ENCODE peak calls at places on chromosomes 13 and 19, in nine cellular contexts. J is psoas muscle; S is Peyer's patch; R is transverse colon; U is CD8-positive, alpha-beta memory T cell; C is cardiac muscle cell; P is HepG2; M is aorta; W is heart right ventricle. B is an unnamed sample.

GRCh38 chr19:4198467-4199126 is 16.1 kb downstream of the ANKRD24 start:
- DNase-seq in C (no peak), W (no peak), S (no peak), P (no peak), J (no peak), U (no peak), M (no peak), R (no peak), B (no peak)

GRCh38 chr13:43085545-43085944 is 62.2 kb downstream of the DNAJC15 start:
- DNase-seq in R (no peak), P (no peak), U (no peak), W (no peak), M (no peak), S (no peak), J (no peak), C (peak; percentile 65), B (no peak)

GRCh38 chr19:41877490-41877876 is 404 bp downstream of the CD79A start:
- DNase-seq in C (no peak), R (peak; percentile 37), J (no peak), W (no peak), U (no peak), S (peak; percentile 83), P (no peak), M (no peak), B (no peak)

GRCh38 chr13:59266478-59267063 is 897.2 kb downstream of the DIAPH3 start:
- DNase-seq in W (no peak), S (no peak), P (no peak), M (no peak), J (no peak), U (no peak), C (peak; percentile 14), R (no peak), B (no peak)

GRCh38 chr19:10603084-10603872 is 16.2 kb upstream of the AP1M2 start:
- DNase-seq in S (peak; percentile 93), P (no peak), R (peak; percentile 66), U (peak; percentile 92), W (peak; percentile 34), J (peak; percentile 69), M (peak; percentile 83), C (peak; percentile 29), B (peak; percentile 67)

GRCh38 chr19:34990578-34991192 is 9.4 kb upstream of the GRAMD1A start:
- DNase-seq in R (no peak), P (no peak), W (no peak), J (peak; percentile 26), C (no peak), M (no peak), U (no peak), S (no peak), B (no peak)

GRCh38 chr13:47039106-47039505 is 142.3 kb upstream of the HTR2A start:
- DNase-seq in M (no peak), R (no peak), W (no peak), P (no peak), C (peak; percentile 70), S (no peak), J (no peak), U (no peak), B (no peak)

GRCh38 chr13:43200736-43201135 is 177.3 kb downstream of the DNAJC15 start:
- DNase-seq in W (no peak), U (no peak), P (no peak), S (no peak), J (no peak), M (no peak), R (no peak), C (no peak), B (no peak)

GRCh38 chr13:50529154-50529882 is 314.2 kb downstream of the DLEU7 start:
- DNase-seq in M (peak; percentile 92), U (no peak), C (peak; percentile 92), S (peak; percentile 29), J (peak; percentile 90), P (no peak), W (peak; percentile 88), R (peak; percentile 84), B (peak; percentile 90)

GRCh38 chr13:40113644-40114304 is 458.3 kb downstream of the COG6 start:
- DNase-seq in W (no peak), M (no peak), P (no peak), U (no peak), R (no peak), C (peak; percentile 75), S (no peak), J (no peak), B (no peak)

GRCh38 chr13:96792188-96792587 is 202.1 kb downstream of the OXGR1 start:
- DNase-seq in P (no peak), S (no peak), R (no peak), J (no peak), M (no peak), U (no peak), W (no peak), C (no peak), B (no peak)

GRCh38 chr13:112690242-112690943 is 555 bp downstream of the ATP11A start:
- DNase-seq in J (peak; percentile 73), U (peak; percentile 28), W (peak; percentile 60), P (no peak), M (peak; percentile 87), C (peak; percentile 23), R (peak; percentile 38), S (peak; percentile 28), B (peak; percentile 53)

GRCh38 chr19:3608750-3609322 is 2.2 kb upstream of the TBXA2R start:
- DNase-seq in W (peak; percentile 52), U (no peak), C (peak; percentile 49), R (no peak), J (peak; percentile 61), S (no peak), M (peak; percentile 80), P (no peak), B (peak; percentile 74)

GRCh38 chr19:53545271-53546065 is 7.5 kb downstream of the ZNF331 start:
- DNase-seq in P (no peak), R (no peak), J (no peak), M (no peak), U (peak; percentile 28), S (no peak), W (no peak), C (no peak), B (no peak)

GRCh38 chr13:42333613-42334328 is 61.8 kb downstream of the AKAP11 start:
- DNase-seq in J (no peak), U (peak; percentile 7), M (no peak), C (peak; percentile 70), P (peak; percentile 16), R (no peak), W (no peak), S (no peak), B (no peak)

GRCh38 chr19:3097442-3097871 is 3.3 kb downstream of the GNA11 start:
- DNase-seq in R (peak; percentile 41), J (peak; percentile 65), U (no peak), C (no peak), M (peak; percentile 70), P (no peak), W (peak; percentile 29), S (no peak), B (peak; percentile 60)

GRCh38 chr19:39708594-39708993 is 4.3 kb downstream of the LGALS14 start:
- DNase-seq in S (no peak), M (no peak), C (no peak), P (no peak), R (no peak), J (no peak), U (no peak), W (no peak), B (no peak)

GRCh38 chr19:52660981-52661380 is 22.8 kb upstream of the ZNF83 start:
- DNase-seq in R (no peak), U (no peak), S (no peak), W (no peak), J (no peak), C (no peak), M (no peak), P (no peak), B (no peak)

GRCh38 chr19:3544054-3544376 is 5.0 kb downstream of the TEKTIP1 start:
- DNase-seq in S (no peak), M (no peak), J (no peak), P (no peak), U (no peak), R (no peak), C (no peak), W (no peak), B (no peak)

GRCh38 chr19:28168557-28168956 is 1044.4 kb downstream of the UQCRFS1 start:
- DNase-seq in J (no peak), W (no peak), C (no peak), P (no peak), R (no peak), S (no peak), M (no peak), U (no peak), B (no peak)

GRCh38 chr19:40219721-40220276 is 1.6 kb upstream of the TTC9B start:
- DNase-seq in S (no peak), R (no peak), P (no peak), U (no peak), J (no peak), W (no peak), C (peak; percentile 69), M (no peak), B (no peak)

GRCh38 chr19:49442793-49443365 is 1.6 kb upstream of the SLC17A7 start:
- DNase-seq in C (peak; percentile 91), M (peak; percentile 99), W (peak; percentile 98), R (peak; percentile 96), P (peak; percentile 86), J (peak; percentile 97), S (peak; percentile 80), U (no peak), B (peak; percentile 96)

GRCh38 chr13:75861786-75862185 is 225.7 kb downstream of the LMO7 start:
- DNase-seq in S (no peak), M (no peak), J (no peak), W (no peak), R (no peak), C (no peak), U (no peak), P (no peak), B (no peak)
- H3K27ac ChIP-seq in S (no peak overlapping the region), M (no peak overlapping the region), J (no peak overlapping the region), W (no peak overlapping the region), R (no peak overlapping the region), C (no peak overlapping the region), U (no peak overlapping the region), P (no peak overlapping the region), B (no peak overlapping the region)

DNA sequence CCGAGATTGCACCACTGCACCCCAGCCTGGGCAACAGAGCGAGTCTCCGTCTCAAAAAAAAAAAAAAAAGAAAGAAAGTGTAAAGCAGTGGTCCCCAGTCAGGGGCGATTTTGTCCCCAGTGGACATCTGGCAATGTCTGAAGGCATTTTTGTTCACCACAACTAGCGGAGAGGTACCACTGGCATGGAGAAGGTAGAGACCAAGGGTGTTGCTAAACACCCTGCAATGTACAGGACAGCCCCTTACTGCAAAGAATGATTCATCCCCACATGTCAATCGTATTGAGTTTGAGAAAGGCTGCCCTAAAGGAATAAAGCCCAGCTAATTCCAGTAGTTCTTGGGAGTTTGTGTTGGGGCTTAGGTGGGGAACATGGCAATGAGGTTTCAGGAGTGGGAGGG is 38.7 kb downstream of the CYP4F2 start:
- DNase-seq in U (no peak), J (no peak), R (no peak), P (no peak), W (no peak), C (no peak), S (no peak), M (no peak), B (no peak)
- H3K4me1 ChIP-seq in U (no peaks in the 10 kb centered on the region), J (no peaks in the 10 kb centered on the region), R (no peaks in the 10 kb centered on the region), P (no peaks in the 10 kb centered on the region), W (no peaks in the 10 kb centered on the region), C (no peaks in the 10 kb centered on the region), S (no peaks in the 10 kb centered on the region), M (no peaks in the 10 kb centered on the region), B (no peaks in the 10 kb centered on the region)

GRCh38 chr13:109788372-109789195 is 2.2 kb upstream of the IRS2 start:
- DNase-seq in M (no peak), U (peak; percentile 38), P (no peak), S (no peak), R (no peak), J (no peak), C (no peak), W (no peak), B (no peak)
- H3K27ac ChIP-seq in M (peak overlapping the region; percentile 74), U (no peak overlapping the region), P (no peak overlapping the region), S (no peak overlapping the region), R (no peak overlapping the region), J (no peak overlapping the region), C (no peak overlapping the region), W (no peak overlapping the region), B (peak overlapping the region; percentile 7)

GRCh38 chr19:17752865-17753639 is 1.8 kb downstream of the FCHO1 start:
- DNase-seq in U (no peak), W (no peak), M (no peak), R (no peak), P (no peak), S (no peak), J (no peak), C (no peak), B (peak; percentile 40)
- H3K4me1 ChIP-seq in U (peaks cover 58% of the 10 kb centered on the region), W (no peaks in the 10 kb centered on the region), M (no peaks in the 10 kb centered on the region), R (no peaks in the 10 kb centered on the region), P (peaks cover 62% of the 10 kb centered on the region), S (peaks cover 5% of the 10 kb centered on the region), J (no peaks in the 10 kb centered on the region), C (no peaks in the 10 kb centered on the region), B (no peaks in the 10 kb centered on the region)

B was measured in heart left ventricle.